ENCODE peak calls at places on chromosomes 7 and 10, in four cellular contexts. K is upper lobe of right lung, S is cardiac fibroblast, H is neural crest cell. F is an unnamed sample.

GRCh38 chr10:13633689-13634088 is 46.9 kb downstream of the PRPF18 start:
- DNase-seq in K (no peak), S (peak), H (no peak), F (no peak)

GRCh38 chr10:33314788-33315561 is 19.5 kb downstream of the NRP1 start:
- DNase-seq in K (no peak), S (peak), H (no peak), F (no peak)

GRCh38 chr7:69907720-69908119 is 309.4 kb downstream of the AUTS2 start:
- DNase-seq in K (no peak), S (no peak), H (no peak), F (no peak)

GRCh38 chr7:116780521-116780920 is 81.9 kb upstream of the CAPZA2 start:
- DNase-seq in S (no peak), K (no peak), H (no peak), F (no peak)

GRCh38 chr7:26201261-26202018 is at the start of gene CBX3:
- DNase-seq in H (peak), S (no peak), K (peak), F (peak)

GRCh38 chr10:133159611-133159949 is 439 bp upstream of the KNDC1 start:
- DNase-seq in H (no peak), S (no peak), K (no peak), F (no peak)

GRCh38 chr7:134695321-134695860 is 48.7 kb downstream of the BPGM start:
- DNase-seq in K (no peak), H (no peak), S (peak), F (no peak)

GRCh38 chr7:107025449-107026103 is 18.9 kb upstream of the PRKAR2B start:
- DNase-seq in S (peak), K (no peak), H (no peak), F (no peak)

GRCh38 chr7:120052884-120053382 is 220.0 kb upstream of the KCND2 start:
- DNase-seq in S (peak), K (no peak), H (no peak), F (no peak)

GRCh38 chr10:74118794-74119193 is 31.8 kb downstream of the AP3M1 start:
- DNase-seq in K (no peak), S (peak), H (no peak), F (no peak)

GRCh38 chr10:74290703-74291102 is 139.7 kb downstream of the ADK start:
- DNase-seq in S (peak), H (no peak), K (no peak), F (no peak)

GRCh38 chr7:98119257-98119918 is 12.7 kb downstream of the LMTK2 start:
- DNase-seq in S (peak), H (no peak), K (no peak), F (no peak)

GRCh38 chr7:157003445-157004049 is 6.9 kb downstream of the MNX1 start:
- DNase-seq in H (no peak), S (no peak), K (peak), F (no peak)

GRCh38 chr7:30920584-30921539 is 9.2 kb downstream of the AQP1 start:
- DNase-seq in H (no peak), S (peak), K (peak), F (no peak)

GRCh38 chr7:29588900-29589696 is 25.5 kb downstream of the PRR15 start:
- DNase-seq in H (peak), K (no peak), S (peak), F (peak)

GRCh38 chr7:81990395-81990794 is 220.5 kb upstream of the HGF start:
- DNase-seq in H (no peak), K (no peak), S (peak), F (no peak)

GRCh38 chr7:38374507-38374906 is 101.1 kb upstream of the TARP start:
- DNase-seq in H (peak), S (peak), K (no peak), F (peak)

GRCh38 chr10:117860823-117861222 is 185.9 kb downstream of the RAB11FIP2 start:
- DNase-seq in H (no peak), K (no peak), S (peak), F (peak)

GRCh38 chr10:73650537-73651331 is 5.1 kb downstream of the SYNPO2L start:
- DNase-seq in H (no peak), S (peak), K (no peak), F (peak)

GRCh38 chr10:91880310-91880709 is 29.0 kb downstream of the FGFBP3 start:
- DNase-seq in H (no peak), K (no peak), S (no peak), F (no peak)
- TF ChIP-seq CTCF in H (peak), K (no peak), S (no peak), F (no peak)

GRCh38 chr7:150371131-150371995 is 2.7 kb downstream of the REPIN1 start:
- DNase-seq in H (no peak), K (peak), S (no peak), F (no peak)
- TF ChIP-seq CTCF in H (no peak), K (no peak), S (no peak), F (no peak)

GRCh38 chr7:40799-41750 is 151.3 kb upstream of the FAM20C start:
- DNase-seq in S (no peak), K (peak), H (peak), F (no peak)
- TF ChIP-seq CTCF in S (no peak), K (no peak), H (no peak), F (no peak)

DNA sequence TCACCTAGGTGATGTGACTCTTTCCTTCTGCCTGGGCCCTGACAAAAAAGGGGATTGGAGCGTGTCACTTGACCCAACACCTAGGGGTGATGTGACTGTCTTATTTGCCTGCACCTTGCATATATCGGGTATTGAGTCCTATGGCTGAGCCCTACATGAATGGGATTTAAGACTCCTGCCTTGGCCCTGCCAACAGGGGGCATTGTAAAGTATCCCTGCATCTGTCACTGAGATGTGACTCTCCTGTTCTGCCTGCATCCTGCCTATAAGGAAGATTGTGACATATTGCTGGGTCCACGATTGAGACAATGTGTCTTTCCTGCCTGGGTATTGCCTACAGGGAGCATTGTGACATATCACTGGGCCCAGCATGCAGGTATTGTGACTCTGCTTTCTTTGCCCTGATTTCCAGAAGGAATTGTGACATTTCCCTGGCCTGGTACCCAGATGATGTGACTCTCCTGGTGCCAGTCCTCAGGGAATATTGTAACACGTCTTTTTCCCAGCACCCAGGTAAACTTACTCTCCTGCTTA is 14.2 kb upstream of the ZNF107 start:
- DNase-seq in K (no peak), S (no peak), H (no peak), F (no peak)
- TF ChIP-seq CTCF in K (no peak), S (no peak), H (no peak), F (no peak)

DNA sequence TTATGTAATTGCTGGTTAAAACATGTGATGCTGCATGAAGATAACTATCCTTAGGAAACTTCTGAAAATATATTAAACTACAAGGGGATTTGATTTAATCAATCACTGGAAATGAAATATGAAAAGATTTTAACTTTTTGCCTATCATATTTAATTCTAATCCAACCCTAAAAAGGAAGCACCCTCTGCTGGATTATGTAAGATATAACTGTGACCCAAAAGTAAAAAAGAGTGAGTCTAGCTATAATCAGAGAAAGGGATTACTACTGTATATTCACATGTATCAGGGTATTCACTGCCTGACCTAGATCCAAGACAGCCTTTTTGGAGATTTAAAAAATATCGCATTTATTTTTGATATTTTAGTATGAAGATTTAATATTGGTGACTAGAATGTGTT is 295.5 kb downstream of the MDFIC start:
- DNase-seq in K (no peak), S (peak), H (no peak), F (peak)
- TF ChIP-seq CTCF in K (peak), S (peak), H (no peak), F (peak)

GRCh38 chr7:55172881-55173609 is 154.2 kb downstream of the EGFR start:
- DNase-seq in H (no peak), S (no peak), K (peak), F (no peak)

GRCh38 chr7:55174456-55174855 is 155.6 kb downstream of the EGFR start:
- DNase-seq in K (no peak), S (no peak), H (no peak), F (no peak)

GRCh38 chr7:55174856-55175255 is 156.0 kb downstream of the EGFR start:
- DNase-seq in S (no peak), K (no peak), H (no peak), F (no peak)

GRCh38 chr7:55172161-55172560 is 153.3 kb downstream of the EGFR start:
- DNase-seq in S (no peak), H (no peak), K (no peak), F (no peak)

GRCh38 chr7:55173671-55174070 is 154.9 kb downstream of the EGFR start:
- DNase-seq in K (no peak), S (no peak), H (no peak), F (no peak)
- TF ChIP-seq CTCF in K (no peak), S (no peak), H (peak), F (no peak)

GRCh38 chr10:60733189-60733815 is 45.0 kb upstream of the CDK1 start:
- DNase-seq in H (peak), K (peak), S (no peak), F (peak)
- TF ChIP-seq CTCF in H (peak), K (peak), S (no peak), F (peak)

DNA sequence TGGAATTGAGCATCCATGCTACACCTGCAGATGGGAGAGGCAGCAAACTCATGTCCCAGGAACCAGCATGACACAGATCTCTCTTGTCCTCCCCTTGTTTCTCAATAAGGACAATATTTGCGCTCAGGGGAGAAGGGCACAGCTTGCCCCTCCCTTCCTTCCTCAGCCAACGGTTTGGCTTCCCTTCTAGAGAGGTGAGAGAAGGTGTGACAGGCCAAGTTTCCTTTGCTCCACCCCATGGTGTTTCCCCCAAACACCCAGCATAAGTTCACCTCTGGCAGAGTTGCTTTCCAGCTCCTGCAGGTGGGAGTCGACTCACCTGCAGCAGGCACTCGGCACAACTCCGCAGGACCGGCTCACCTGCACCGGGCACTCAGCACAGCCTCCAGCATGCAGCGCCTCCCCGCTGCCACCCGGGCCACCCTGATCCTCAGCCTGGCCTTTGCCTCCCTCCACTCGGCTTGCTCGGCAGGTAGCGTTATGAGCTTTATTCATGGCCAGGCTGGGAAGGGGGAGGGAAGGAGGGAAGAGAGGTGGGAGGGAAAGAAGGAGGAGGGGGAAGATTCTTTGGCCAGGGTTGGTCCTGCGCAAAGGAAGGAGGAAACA is at the start of the genes ATP6V0A4 and TMEM213:
- DNase-seq in H (no peak), K (peak), S (no peak), F (no peak)
- TF ChIP-seq CTCF in H (no peak), K (no peak), S (no peak), F (no peak)

GRCh38 chr7:482521-483083 is 37.0 kb downstream of the PDGFA start:
- DNase-seq in S (no peak), H (no peak), K (no peak), F (no peak)

GRCh38 chr7:483656-484364 is 35.8 kb downstream of the PDGFA start:
- DNase-seq in S (no peak), K (peak), H (no peak), F (no peak)

GRCh38 chr7:484365-485101 is 35.1 kb downstream of the PDGFA start:
- DNase-seq in K (peak), S (no peak), H (no peak), F (no peak)

GRCh38 chr7:486216-486743 is 33.4 kb downstream of the PDGFA start:
- DNase-seq in H (no peak), K (peak), S (no peak), F (no peak)

GRCh38 chr7:485188-486081 is 34.2 kb downstream of the PDGFA start:
- DNase-seq in S (no peak), H (no peak), K (peak), F (no peak)
- TF ChIP-seq CTCF in S (no peak), H (no peak), K (no peak), F (no peak)

GRCh38 chr7:12517451-12517850 is 53.1 kb upstream of the SCIN start:
- DNase-seq in S (no peak), K (no peak), H (no peak), F (no peak)

GRCh38 chr7:12519682-12520009 is 50.9 kb upstream of the SCIN start:
- DNase-seq in K (no peak), H (no peak), S (no peak), F (no peak)

GRCh38 chr7:12524794-12525386 is 45.6 kb upstream of the SCIN start:
- DNase-seq in K (no peak), H (no peak), S (peak), F (peak)

GRCh38 chr7:12518920-12519681 is 51.4 kb upstream of the SCIN start:
- DNase-seq in H (peak), S (peak), K (no peak), F (no peak)
- TF ChIP-seq CTCF in H (peak), S (peak), K (peak), F (peak)